ENCODE peak calls at places on chromosomes 7 and 10, in eight cellular contexts. V is mammary epithelial cell; C is upper lobe of right lung; X is left lung; O is fibroblast of lung; S is Karpas-422; Y is right lobe of liver; D is CD4-positive, CD25-positive, alpha-beta regulatory T cell. R is an unnamed sample.

GRCh38 chr7:150722403-150723065 is 6.1 kb downstream of the GIMAP1 start:
- DNase-seq in Y (no peak), V (no peak), S (no peak), X (no peak), C (no peak), D (no peak), O (no peak), R (no peak)

GRCh38 chr10:114372179-114372578 is 32.1 kb downstream of the AFAP1L2 start:
- DNase-seq in X (no peak), D (no peak), V (no peak), Y (no peak), S (no peak), O (no peak), C (no peak), R (no peak)

GRCh38 chr7:27423290-27423689 is 180.7 kb downstream of the EVX1 start:
- DNase-seq in C (no peak), D (no peak), V (peak; percentile 93), X (no peak), S (no peak), Y (no peak), O (peak; percentile 40), R (no peak)

GRCh38 chr10:97944772-97945171 is 85.6 kb downstream of the CRTAC1 start:
- DNase-seq in D (no peak), V (no peak), Y (no peak), S (no peak), X (no peak), C (no peak), O (no peak), R (no peak)

GRCh38 chr10:8898745-8899330 is 844.4 kb downstream of the GATA3 start:
- DNase-seq in S (no peak), X (no peak), Y (no peak), O (no peak), V (no peak), C (no peak), D (no peak), R (no peak)

GRCh38 chr7:156255635-156256034 is 384.9 kb upstream of the RNF32 start:
- DNase-seq in X (no peak), S (no peak), Y (no peak), C (no peak), D (no peak), V (no peak), O (no peak), R (no peak)

GRCh38 chr10:88253-88652 is 39.2 kb upstream of the TUBB8 start:
- DNase-seq in O (no peak), D (no peak), C (no peak), X (no peak), V (no peak), Y (no peak), S (no peak), R (no peak)

GRCh38 chr7:77216233-77216632 is 16.6 kb upstream of the FGL2 start:
- DNase-seq in C (no peak), V (no peak), D (no peak), Y (no peak), S (no peak), X (no peak), O (no peak), R (no peak)

GRCh38 chr7:23712368-23713284 is 2.6 kb downstream of the STK31 start:
- DNase-seq in S (peak; percentile 76), C (no peak), O (peak; percentile 57), V (peak; percentile 60), Y (no peak), X (no peak), D (no peak), R (peak; percentile 45)

GRCh38 chr10:31320179-31320597 is 1.2 kb downstream of the ZEB1 start:
- DNase-seq in V (peak; percentile 49), Y (peak; percentile 77), O (peak; percentile 48), S (peak; percentile 88), D (peak; percentile 27), C (peak; percentile 70), X (peak; percentile 82), R (peak; percentile 56)

DNA sequence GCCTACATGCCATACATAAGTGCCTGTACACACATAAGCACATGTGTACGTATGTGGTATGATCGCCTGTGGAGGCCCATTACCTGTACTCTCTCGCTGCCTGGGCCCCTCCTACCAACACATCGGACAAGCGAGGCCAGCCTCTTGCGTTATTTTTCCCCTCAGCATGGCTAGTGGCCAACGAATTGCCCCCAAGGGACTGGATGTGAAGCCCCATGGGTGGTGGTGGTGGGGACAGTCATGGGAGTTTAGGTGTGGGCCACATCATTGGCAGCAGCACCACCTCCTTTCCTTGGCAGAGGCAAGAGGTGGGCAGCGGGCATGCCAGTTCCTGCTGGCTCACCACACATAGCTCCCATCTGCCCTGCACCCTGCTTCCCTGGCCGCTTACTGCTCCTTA is 10.0 kb downstream of the GRK5 start:
- DNase-seq in Y (no peak), O (no peak), D (no peak), X (no peak), C (no peak), V (no peak), S (no peak), R (no peak)
- H3K4me1 ChIP-seq in Y (no peaks in the 10 kb centered on the region), O (peaks cover 31% of the 10 kb centered on the region), D (peaks cover 20% of the 10 kb centered on the region), X (peaks cover 53% of the 10 kb centered on the region), C (peaks cover 69% of the 10 kb centered on the region), V (no peaks in the 10 kb centered on the region), S (peaks cover 29% of the 10 kb centered on the region), R (peaks cover 22% of the 10 kb centered on the region)

GRCh38 chr7:92645531-92646061 is 55.4 kb upstream of the FAM133B start:
- DNase-seq in Y (no peak), V (peak; percentile 68), X (no peak), C (no peak), D (no peak), S (no peak), O (peak; percentile 59), R (no peak)

GRCh38 chr7:92646966-92647625 is 56.9 kb upstream of the FAM133B start:
- DNase-seq in Y (no peak), C (no peak), D (no peak), X (no peak), O (no peak), S (no peak), V (no peak), R (no peak)

GRCh38 chr7:92643821-92644220 is 53.6 kb upstream of the FAM133B start:
- DNase-seq in V (no peak), C (no peak), O (no peak), S (no peak), X (no peak), Y (no peak), D (no peak), R (no peak)

GRCh38 chr7:92644406-92645113 is 54.4 kb upstream of the FAM133B start:
- DNase-seq in O (peak; percentile 33), V (peak; percentile 30), C (no peak), Y (no peak), X (no peak), S (no peak), D (no peak), R (no peak)

DNA sequence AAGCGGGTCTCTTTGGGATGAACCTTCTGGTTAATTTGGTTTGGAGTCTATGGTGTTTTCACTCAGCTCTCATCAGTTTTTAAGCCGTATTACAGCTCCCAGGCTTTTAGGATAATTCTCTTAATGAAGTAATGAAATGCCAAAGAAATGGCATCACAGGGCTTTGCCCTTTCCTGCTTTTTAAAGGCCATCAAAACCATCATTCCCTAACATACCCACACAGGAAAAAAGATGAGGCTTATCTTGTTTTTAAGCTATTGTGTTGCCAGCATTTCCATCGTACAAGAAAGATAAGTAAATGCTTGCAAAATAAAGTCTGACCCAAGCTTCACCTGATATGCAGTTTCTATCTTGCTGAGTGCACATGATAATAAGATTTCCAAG is 54.9 kb upstream of the FAM133B start:
- DNase-seq in V (no peak), C (no peak), S (no peak), O (peak; percentile 43), D (no peak), Y (no peak), X (no peak), R (no peak)
- H3K4me1 ChIP-seq in V (peaks cover 35% of the 10 kb centered on the region), C (peaks cover 9% of the 10 kb centered on the region), S (peaks cover 31% of the 10 kb centered on the region), O (peaks cover 9% of the 10 kb centered on the region), D (peaks cover 12% of the 10 kb centered on the region), Y (no peaks in the 10 kb centered on the region), X (peaks cover 48% of the 10 kb centered on the region), R (peaks cover 34% of the 10 kb centered on the region)

GRCh38 chr10:96454184-96454583 is 59.5 kb downstream of the TLL2 start:
- DNase-seq in D (no peak), X (no peak), C (no peak), Y (no peak), O (no peak), V (no peak), S (no peak), R (no peak)
- H3K4me1 ChIP-seq in D (no peaks in the 10 kb centered on the region), X (no peaks in the 10 kb centered on the region), C (no peaks in the 10 kb centered on the region), Y (no peaks in the 10 kb centered on the region), O (no peaks in the 10 kb centered on the region), V (no peaks in the 10 kb centered on the region), S (no peaks in the 10 kb centered on the region), R (no peaks in the 10 kb centered on the region)

DNA sequence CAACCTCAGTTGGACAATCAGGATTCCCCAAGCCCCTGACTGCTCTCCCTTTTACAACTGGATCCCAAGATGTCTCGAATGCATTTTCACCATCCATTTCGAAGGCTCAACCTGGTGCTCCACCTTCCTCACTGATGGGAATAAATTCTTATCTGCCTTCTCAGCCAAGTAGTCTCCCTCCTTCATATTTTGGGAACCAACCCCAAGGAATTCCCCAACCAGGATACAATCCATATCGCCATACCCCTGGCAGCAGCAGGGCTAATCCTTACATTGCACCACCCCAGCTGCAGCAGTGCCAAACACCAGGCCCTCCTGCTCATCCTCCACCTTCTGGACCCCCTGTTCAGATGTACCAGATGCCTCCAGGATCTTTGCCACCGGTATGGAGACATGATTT is 6.0 kb downstream of the SEC23IP start:
- DNase-seq in S (no peak), Y (no peak), O (no peak), V (no peak), C (no peak), X (no peak), D (no peak), R (no peak)
- H3K4me1 ChIP-seq in S (peaks cover 11% of the 10 kb centered on the region), Y (no peaks in the 10 kb centered on the region), O (peaks cover 21% of the 10 kb centered on the region), V (peaks cover 34% of the 10 kb centered on the region), C (peaks cover 45% of the 10 kb centered on the region), X (peaks cover 50% of the 10 kb centered on the region), D (peaks cover 13% of the 10 kb centered on the region), R (peaks cover 52% of the 10 kb centered on the region)

GRCh38 chr7:42939457-42940240 is 7.5 kb downstream of the MRPL32 start:
- DNase-seq in V (no peak), D (no peak), Y (no peak), O (no peak), X (no peak), S (no peak), C (no peak), R (no peak)
- H3K4me1 ChIP-seq in V (no peaks in the 10 kb centered on the region), D (peaks cover 6% of the 10 kb centered on the region), Y (no peaks in the 10 kb centered on the region), O (no peaks in the 10 kb centered on the region), X (peaks cover 3% of the 10 kb centered on the region), S (peaks cover 3% of the 10 kb centered on the region), C (no peaks in the 10 kb centered on the region), R (no peaks in the 10 kb centered on the region)

GRCh38 chr7:73519867-73520672 is 2.0 kb downstream of the BAZ1B start:
- DNase-seq in O (peak; percentile 11), D (no peak), Y (no peak), X (no peak), V (peak; percentile 4), C (no peak), S (peak; percentile 49), R (peak; percentile 56)
- H3K4me1 ChIP-seq in O (no peaks in the 10 kb centered on the region), D (peaks cover 52% of the 10 kb centered on the region), Y (peaks cover 3% of the 10 kb centered on the region), X (peaks cover 52% of the 10 kb centered on the region), V (peaks cover 8% of the 10 kb centered on the region), C (peaks cover 43% of the 10 kb centered on the region), S (peaks cover 44% of the 10 kb centered on the region), R (peaks cover 59% of the 10 kb centered on the region)

GRCh38 chr10:124669141-124669823 is 74.9 kb downstream of the FAM53B start:
- DNase-seq in X (peak; percentile 40), Y (no peak), V (no peak), O (no peak), C (no peak), S (no peak), D (no peak), R (no peak)
- H3K4me1 ChIP-seq in X (peaks cover 76% of the 10 kb centered on the region), Y (no peaks in the 10 kb centered on the region), V (peaks cover 17% of the 10 kb centered on the region), O (no peaks in the 10 kb centered on the region), C (peaks cover 67% of the 10 kb centered on the region), S (no peaks in the 10 kb centered on the region), D (peaks cover 77% of the 10 kb centered on the region), R (peaks cover 100% of the 10 kb centered on the region)

R was measured in CD4-positive, alpha-beta memory T cell.